ENCODE peak calls at places on chromosome 5, in four cellular contexts. S, X, H and J are unnamed samples.
A peak's percentile ranks its signal among the peaks of the same experiment; 100 is the strongest.

GRCh38 chr5:17401509-17402290 is 96.3 kb upstream of the TAF11L2 start:
- DNase-seq in S (no peak), X (no peak), H (no peak), J (no peak)

GRCh38 chr5:169655353-169655752 is 18.3 kb downstream of the DOCK2 start:
- DNase-seq in S (no peak), X (no peak), H (peak; percentile 29), J (no peak)

GRCh38 chr5:111960466-111961215 is 203.6 kb upstream of the NREP start:
- DNase-seq in S (no peak), X (no peak), H (no peak), J (no peak)

GRCh38 chr5:154329519-154329918 is 116.3 kb upstream of the SAP30L start:
- DNase-seq in S (no peak), X (no peak), H (no peak), J (no peak)

GRCh38 chr5:16886366-16886736 is 49.7 kb downstream of the MYO10 start:
- DNase-seq in S (no peak), X (no peak), H (no peak), J (no peak)

GRCh38 chr5:134177197-134178171 is 734 bp upstream of the SKP1 start:
- DNase-seq in S (peak; percentile 48), X (peak; percentile 97), H (no peak), J (peak; percentile 39)

GRCh38 chr5:116265506-116265905 is 180.7 kb downstream of the COMMD10 start:
- DNase-seq in S (no peak), X (no peak), H (no peak), J (no peak)

GRCh38 chr5:145918397-145918796 is 18.0 kb upstream of the SH3RF2 start:
- DNase-seq in S (no peak), X (no peak), H (no peak), J (no peak)

GRCh38 chr5:68046445-68046844 is 169.1 kb upstream of the PIK3R1 start:
- DNase-seq in S (peak; percentile 24), X (no peak), H (no peak), J (no peak)

GRCh38 chr5:6902597-6902996 is 189.4 kb downstream of the TENT4A start:
- DNase-seq in S (no peak), X (no peak), H (no peak), J (no peak)

GRCh38 chr5:68216737-68217231 is 1.2 kb downstream of the PIK3R1 start:
- DNase-seq in S (peak; percentile 31), X (peak; percentile 41), H (no peak), J (peak; percentile 34)

GRCh38 chr5:142862585-142862984 is 92.4 kb downstream of the ARHGAP26 start:
- DNase-seq in S (no peak), X (no peak), H (no peak), J (no peak)

GRCh38 chr5:53481887-53482716 is 1.7 kb downstream of the FST start:
- DNase-seq in S (peak; percentile 66), X (peak; percentile 52), H (peak; percentile 45), J (peak; percentile 75)

GRCh38 chr5:174398171-174398570 is 326.2 kb upstream of the MSX2 start:
- DNase-seq in S (no peak), X (no peak), H (no peak), J (no peak)

GRCh38 chr5:159736844-159737243 is 179.4 kb upstream of the ADRA1B start:
- DNase-seq in S (no peak), X (no peak), H (no peak), J (no peak)

GRCh38 chr5:168329302-168329701 is 37.9 kb downstream of the WWC1 start:
- DNase-seq in S (no peak), X (no peak), H (no peak), J (no peak)

GRCh38 chr5:39948867-39949468 is 524.2 kb upstream of the DAB2 start:
- DNase-seq in S (peak; percentile 26), X (peak; percentile 79), H (peak; percentile 54), J (peak; percentile 2)
- H3K4me3 ChIP-seq in S (no peak overlapping the region), X (no peak overlapping the region), H (no peak overlapping the region), J (no peak overlapping the region)

DNA sequence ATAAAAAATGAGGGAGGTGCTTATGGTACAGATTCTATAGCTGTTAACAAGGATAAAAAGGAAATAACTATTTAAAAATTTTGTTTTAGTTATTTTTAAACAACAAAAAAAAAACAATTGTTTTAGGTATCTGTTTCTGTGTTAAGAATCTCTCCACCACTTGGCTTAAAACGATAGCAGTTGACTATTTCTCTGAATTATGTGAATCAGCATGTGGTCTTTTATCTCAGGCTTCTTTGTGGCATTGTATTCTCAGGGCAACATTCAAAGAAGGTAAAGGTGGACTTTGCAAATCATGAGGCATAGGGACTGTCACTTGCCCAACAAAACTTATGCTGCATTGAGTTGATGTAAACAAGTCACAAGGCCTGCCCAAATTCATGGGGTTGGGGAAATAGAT is 55.2 kb downstream of the ERBIN start:
- DNase-seq in S (no peak), X (no peak), H (no peak), J (no peak)
- H3K4me3 ChIP-seq in S (no peak overlapping the region), X (no peak overlapping the region), H (no peak overlapping the region), J (no peak overlapping the region)

DNA sequence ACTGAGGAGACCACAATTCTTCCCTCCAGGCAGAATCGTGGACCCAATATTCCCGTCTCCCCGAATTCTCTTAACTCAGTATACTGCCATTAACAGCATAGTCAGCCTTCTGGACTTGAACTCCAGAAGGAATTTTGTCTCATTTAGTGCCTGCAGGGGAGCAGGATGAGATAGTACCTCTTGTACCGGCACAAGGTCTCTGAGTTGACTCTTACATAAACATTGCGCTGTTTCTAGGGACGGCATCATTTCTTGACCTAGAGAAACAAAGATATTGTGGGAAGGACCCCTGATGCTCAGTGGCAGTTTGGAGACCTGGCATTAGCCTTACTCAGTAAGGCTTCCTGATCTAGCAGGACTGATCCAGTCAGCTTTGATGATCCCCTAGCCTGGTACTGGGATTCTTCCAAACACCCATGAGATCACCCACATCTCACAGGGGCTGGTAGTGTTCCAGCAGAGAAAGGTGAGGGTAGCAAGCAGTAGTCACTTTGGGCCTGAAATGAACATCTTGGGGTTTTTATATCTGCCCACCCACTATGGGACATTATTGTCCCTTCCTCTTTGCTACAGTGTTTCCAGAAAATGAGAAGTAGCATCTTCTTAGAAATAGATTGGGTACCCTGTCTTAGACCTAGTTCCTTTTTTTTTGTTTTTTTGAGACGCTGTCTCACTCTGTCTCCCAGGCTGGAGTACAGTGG is 249.0 kb upstream of the ANKRD55 start:
- DNase-seq in S (no peak), X (no peak), H (no peak), J (no peak)
- H3K4me3 ChIP-seq in S (peak overlapping the region; percentile 71), X (no peak overlapping the region), H (peak overlapping the region; percentile 48), J (no peak overlapping the region)

DNA sequence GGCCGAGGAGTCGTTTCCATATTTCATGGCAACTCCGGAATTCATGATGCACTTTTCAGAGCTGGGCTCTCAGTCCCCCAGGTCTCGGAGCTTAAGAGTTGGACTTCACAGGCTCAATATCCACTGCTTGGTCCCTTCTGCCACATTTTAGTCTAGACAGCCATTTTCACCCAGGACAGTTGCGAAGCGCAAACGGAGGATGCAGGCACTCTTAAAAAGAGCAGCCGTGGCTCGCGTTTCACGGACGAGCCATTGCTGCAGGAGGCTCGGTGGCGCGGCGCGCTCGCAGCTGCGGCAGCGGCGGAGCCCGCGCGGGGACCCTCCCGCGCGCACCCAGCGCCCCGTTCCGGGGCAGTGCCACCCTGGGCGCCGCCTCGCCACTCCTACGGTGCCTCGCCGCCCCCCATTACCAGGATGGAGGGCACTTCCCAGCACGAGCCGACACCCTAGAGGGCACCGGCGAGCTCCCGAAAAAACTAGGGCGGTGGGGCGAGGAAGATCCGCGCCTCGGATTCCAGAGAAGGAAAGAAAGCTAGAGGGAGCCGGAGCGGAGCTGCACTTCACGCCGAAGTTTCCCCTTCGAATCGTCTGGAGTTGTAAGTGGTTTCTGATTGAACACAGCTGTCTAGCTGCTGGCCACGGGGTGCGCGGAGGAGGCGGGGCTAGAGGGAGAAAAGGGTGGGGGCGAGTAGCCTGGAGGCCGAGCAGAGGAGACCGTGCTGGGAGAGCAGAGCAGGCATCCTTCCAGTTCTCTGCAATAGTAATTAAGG is 140.3 kb downstream of the TSSK1B start:
- DNase-seq in S (peak; percentile 51), X (peak; percentile 49), H (peak; percentile 75), J (peak; percentile 87)
- H3K4me3 ChIP-seq in S (peak overlapping the region; percentile 59), X (peak overlapping the region; percentile 60), H (peak overlapping the region; percentile 76), J (peak overlapping the region; percentile 67)